ENCODE peak calls at places on chromosome 6, in six cellular contexts. E is GM12878, H is GM12891, P is K562, D is HepG2, Z is SK-N-SH. I is an unnamed sample.

GRCh38 chr6:16236009-16236501 is 2.3 kb upstream of the GMPR start:
- DNase-seq in E (no peak), H (no peak), P (no peak), D (no peak), Z (no peak), I (no peak)

GRCh38 chr6:62681108-62681507 is 395.1 kb upstream of the KHDRBS2 start:
- DNase-seq in E (no peak), H (no peak), P (no peak), D (no peak), Z (no peak), I (no peak)

GRCh38 chr6:21082091-21082490 is 511.5 kb upstream of the SOX4 start:
- DNase-seq in E (no peak), H (no peak), P (no peak), D (peak), Z (no peak), I (no peak)

GRCh38 chr6:131250121-131250520 is 114.9 kb downstream of the AKAP7 start:
- DNase-seq in E (peak), H (no peak), P (no peak), D (no peak), Z (no peak), I (no peak)

GRCh38 chr6:28443112-28443773 is at the start of gene ZSCAN23:
- DNase-seq in E (peak), H (peak), P (peak), D (peak), Z (peak), I (peak)

GRCh38 chr6:34146801-34147592 is 1.1 kb upstream of the GRM4 start:
- DNase-seq in E (no peak), H (no peak), P (no peak), D (no peak), Z (no peak), I (no peak)

GRCh38 chr6:44338228-44339122 is 4.0 kb upstream of the SPATS1 start:
- DNase-seq in E (peak), H (peak), P (peak), D (peak), Z (peak), I (peak)

GRCh38 chr6:159716247-159717086 is 10.8 kb upstream of the WTAP start:
- DNase-seq in E (no peak), H (no peak), P (no peak), D (no peak), Z (no peak), I (no peak)

GRCh38 chr6:41274291-41274690 is 12.2 kb downstream of the TREM1 start:
- DNase-seq in E (no peak), H (no peak), P (no peak), D (no peak), Z (no peak), I (no peak)

GRCh38 chr6:87944541-87944954 is 103.1 kb upstream of the SPACA1 start:
- DNase-seq in E (no peak), H (no peak), P (peak), D (peak), Z (peak), I (no peak)

GRCh38 chr6:8082954-8083858 is 19.0 kb upstream of the BLOC1S5 start:
- DNase-seq in E (no peak), H (no peak), P (no peak), D (no peak), Z (no peak), I (no peak)

GRCh38 chr6:96491926-96492325 is 29.7 kb upstream of the UFL1 start:
- DNase-seq in E (no peak), H (no peak), P (no peak), D (no peak), Z (no peak), I (no peak)

GRCh38 chr6:113560908-113561307 is 296.2 kb upstream of the MARCKS start:
- DNase-seq in E (no peak), H (no peak), P (no peak), D (no peak), Z (no peak), I (no peak)

GRCh38 chr6:13479971-13480434 is 7.4 kb downstream of the GFOD1 start:
- DNase-seq in E (no peak), H (no peak), P (no peak), D (no peak), Z (no peak), I (no peak)

GRCh38 chr6:52595000-52595795 is 18.3 kb upstream of the TRAM2 start:
- DNase-seq in E (peak), H (no peak), P (no peak), D (peak), Z (peak), I (no peak)

GRCh38 chr6:95690328-95690727 is 113.0 kb downstream of the MANEA start:
- DNase-seq in E (no peak), H (no peak), P (no peak), D (no peak), Z (no peak), I (no peak)

GRCh38 chr6:134295953-134296553 is 21.9 kb downstream of the SGK1 start:
- DNase-seq in E (no peak), H (no peak), P (peak), D (peak), Z (no peak), I (no peak)

GRCh38 chr6:138403324-138403800 is 661 bp upstream of the HEBP2 start:
- DNase-seq in E (no peak), H (peak), P (peak), D (no peak), Z (peak), I (peak)

GRCh38 chr6:140494321-140495085 is 1120.1 kb upstream of the CITED2 start:
- DNase-seq in E (no peak), H (no peak), P (no peak), D (no peak), Z (no peak), I (no peak)

GRCh38 chr6:155103816-155104366 is 108.8 kb downstream of the TIAM2 start:
- DNase-seq in E (no peak), H (no peak), P (no peak), D (no peak), Z (no peak), I (no peak)

GRCh38 chr6:144757299-144757698 is 472.2 kb downstream of the UTRN start:
- DNase-seq in E (no peak), H (no peak), P (no peak), D (no peak), Z (no peak), I (no peak)

GRCh38 chr6:93779086-93779858 is 359.9 kb upstream of the EPHA7 start:
- DNase-seq in E (no peak), H (no peak), P (no peak), D (no peak), Z (no peak), I (no peak)

GRCh38 chr6:163634514-163635171 is 220.1 kb downstream of the QKI start:
- DNase-seq in E (no peak), H (peak), P (no peak), D (no peak), Z (no peak), I (no peak)

GRCh38 chr6:149934249-149935156 is 7.3 kb upstream of the ULBP2 start:
- DNase-seq in E (peak), H (no peak), P (peak), D (peak), Z (peak), I (no peak)

GRCh38 chr6:75205776-75206334 is at the start of gene COL12A1:
- DNase-seq in E (no peak), H (no peak), P (no peak), D (no peak), Z (peak), I (peak)

DNA sequence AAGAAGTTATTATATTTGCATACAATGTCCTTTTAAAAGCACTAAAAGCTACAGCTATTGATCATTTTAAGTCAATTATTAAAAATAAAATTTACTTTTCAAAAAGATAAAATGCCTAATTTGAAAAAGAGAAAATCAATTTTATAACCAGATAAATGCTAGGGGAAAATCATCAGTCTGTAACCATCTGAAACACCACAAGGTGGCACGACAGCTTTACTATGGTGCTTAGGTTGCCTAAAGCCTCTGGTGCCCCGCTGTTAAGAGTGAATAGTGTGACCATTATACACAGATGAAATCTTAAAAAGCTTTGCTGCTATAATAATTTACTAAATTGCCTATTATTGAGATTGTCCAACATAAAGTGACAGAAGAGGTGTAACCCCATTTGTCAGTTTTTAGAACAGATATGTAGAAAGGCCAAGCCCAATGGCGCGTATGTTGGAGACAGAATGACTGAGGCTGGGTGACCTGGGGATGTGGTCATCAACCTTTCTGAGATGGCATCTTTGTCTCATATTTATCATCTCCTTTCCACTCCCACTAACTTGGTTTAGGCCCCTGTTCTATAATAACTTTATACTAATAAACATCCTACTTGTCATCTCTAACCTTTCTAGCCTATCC is 100.8 kb downstream of the MOXD1 start:
- DNase-seq in E (no peak), H (no peak), P (peak), D (peak), Z (peak), I (peak)
- TF ChIP-seq TAF1 in E (no peak), H (no peak), P (no peak), D (no peak), Z (no peak), I (no peak)

GRCh38 chr6:165969184-165969583 is 198.5 kb downstream of the TBXT start:
- DNase-seq in E (no peak), H (no peak), P (no peak), D (no peak), Z (no peak), I (no peak)

GRCh38 chr6:165970001-165970400 is 197.7 kb downstream of the TBXT start:
- DNase-seq in E (no peak), H (no peak), P (no peak), D (no peak), Z (no peak), I (no peak)

GRCh38 chr6:165973473-165973872 is 194.2 kb downstream of the TBXT start:
- DNase-seq in E (no peak), H (no peak), P (no peak), D (no peak), Z (no peak), I (no peak)

GRCh38 chr6:165972139-165972802 is 195.4 kb downstream of the TBXT start:
- DNase-seq in E (no peak), H (no peak), P (no peak), D (no peak), Z (no peak), I (no peak)

DNA sequence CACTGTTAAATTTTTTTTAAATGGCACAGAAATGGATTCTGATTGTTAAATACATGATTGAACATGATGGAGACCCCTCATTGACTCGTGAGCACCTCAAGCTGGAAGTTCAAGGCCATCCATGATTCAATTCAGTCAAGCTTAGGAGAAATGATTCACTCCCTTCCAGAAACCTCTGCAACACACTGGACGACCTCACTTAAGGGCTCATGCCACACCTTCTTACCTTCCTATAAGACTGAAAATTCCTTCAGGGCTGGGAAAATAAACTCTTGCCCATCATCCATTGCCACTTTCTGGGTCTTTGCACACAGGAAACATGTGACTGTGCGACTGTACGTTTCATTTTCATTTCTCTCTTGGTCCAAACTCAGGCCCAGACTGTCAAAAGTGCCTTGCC is 196.4 kb downstream of the TBXT start:
- DNase-seq in E (no peak), H (no peak), P (no peak), D (no peak), Z (no peak), I (no peak)
- TF ChIP-seq POLR2AphosphoS5 in E (no peak), H (no peak), P (no peak), D (no peak), Z (no peak), I (no peak)

DNA sequence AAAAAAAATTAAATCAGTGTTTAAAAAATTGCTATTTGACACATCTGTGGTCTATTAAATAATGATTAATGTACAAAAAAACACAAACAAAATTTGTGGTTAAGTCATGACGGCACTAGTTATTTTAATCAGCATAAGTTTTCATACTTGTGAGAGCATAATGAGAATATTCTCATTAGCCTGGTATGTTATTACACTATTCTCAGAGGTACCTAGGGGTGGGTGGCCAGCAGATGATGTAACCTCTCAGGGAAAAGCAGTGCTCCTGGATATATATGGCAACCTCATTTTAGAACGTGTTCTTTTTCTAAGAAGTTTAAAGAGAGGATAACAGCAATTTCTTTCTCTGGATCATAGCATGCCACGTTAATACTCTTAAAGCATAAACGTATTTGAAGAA is 109.2 kb downstream of the GJA1 start:
- DNase-seq in E (no peak), H (no peak), P (no peak), D (no peak), Z (no peak), I (no peak)
- TF ChIP-seq TAF1 in E (no peak), H (no peak), P (no peak), D (no peak), Z (no peak), I (no peak)

GRCh38 chr6:37579444-37580067 is 79.9 kb upstream of the CCDC167 start:
- DNase-seq in E (no peak), H (no peak), P (no peak), D (no peak), Z (no peak), I (no peak)

GRCh38 chr6:37572340-37572739 is 72.6 kb upstream of the CCDC167 start:
- DNase-seq in E (no peak), H (no peak), P (peak), D (no peak), Z (no peak), I (no peak)

GRCh38 chr6:37578104-37578503 is 78.4 kb upstream of the CCDC167 start:
- DNase-seq in E (no peak), H (no peak), P (no peak), D (no peak), Z (no peak), I (no peak)

GRCh38 chr6:37575221-37575620 is 75.5 kb upstream of the CCDC167 start:
- DNase-seq in E (no peak), H (no peak), P (no peak), D (no peak), Z (peak), I (no peak)

GRCh38 chr6:37576336-37576737 is 76.6 kb upstream of the CCDC167 start:
- DNase-seq in E (no peak), H (no peak), P (no peak), D (no peak), Z (no peak), I (no peak)
- TF ChIP-seq POLR2AphosphoS5 in E (no peak), H (no peak), P (no peak), D (no peak), Z (no peak), I (no peak)

I was measured in GM12892.